ENCODE peak calls at places on chromosomes 7 and 10, in five cellular contexts. One of them, this sample, is unnamed.

GRCh38 chr10:24430591-24430990 is 221.7 kb downstream of the KIAA1217 start:
- DNase-seq in psoas muscle: no peak
- DNase-seq in PC-3: no peak
- DNase-seq in DND-41: no peak
- DNase-seq in A549: no peak
- DNase-seq in this sample: no peak

GRCh38 chr7:41147651-41148360 is 555.1 kb downstream of the INHBA start:
- DNase-seq in PC-3: no peak
- DNase-seq in DND-41: no peak
- DNase-seq in A549: no peak
- DNase-seq in psoas muscle: no peak
- DNase-seq in this sample: no peak

GRCh38 chr7:78130443-78131200 is 332.0 kb downstream of the PHTF2 start:
- DNase-seq in A549: no peak
- DNase-seq in DND-41: no peak
- DNase-seq in psoas muscle: no peak
- DNase-seq in PC-3: no peak
- DNase-seq in this sample: no peak

GRCh38 chr7:143002106-143002505 is 24.8 kb downstream of the OR9A2 start:
- DNase-seq in A549: peak
- DNase-seq in PC-3: peak
- DNase-seq in DND-41: peak
- DNase-seq in psoas muscle: no peak
- DNase-seq in this sample: no peak

GRCh38 chr7:128872394-128872824 is 9.8 kb downstream of the ATP6V1F start:
- DNase-seq in DND-41: no peak
- DNase-seq in PC-3: peak
- DNase-seq in psoas muscle: peak
- DNase-seq in A549: no peak
- DNase-seq in this sample: no peak

GRCh38 chr7:73844848-73845460 is 2.6 kb upstream of the METTL27 start:
- DNase-seq in DND-41: no peak
- DNase-seq in A549: no peak
- DNase-seq in psoas muscle: no peak
- DNase-seq in PC-3: peak
- DNase-seq in this sample: no peak

GRCh38 chr7:124652237-124652636 is 113.4 kb downstream of the GPR37 start:
- DNase-seq in DND-41: no peak
- DNase-seq in PC-3: peak
- DNase-seq in A549: no peak
- DNase-seq in psoas muscle: no peak
- DNase-seq in this sample: no peak

GRCh38 chr10:46229144-46229563 is 57.6 kb upstream of the ANTXRL start:
- DNase-seq in PC-3: no peak
- DNase-seq in DND-41: peak
- DNase-seq in psoas muscle: no peak
- DNase-seq in A549: peak
- DNase-seq in this sample: no peak

GRCh38 chr10:108783897-108784296 is 1139.4 kb downstream of the XPNPEP1 start:
- DNase-seq in A549: peak
- DNase-seq in psoas muscle: no peak
- DNase-seq in PC-3: peak
- DNase-seq in DND-41: peak
- DNase-seq in this sample: no peak

GRCh38 chr10:1229574-1229973 is 173.4 kb downstream of the WDR37 start:
- DNase-seq in DND-41: no peak
- DNase-seq in psoas muscle: no peak
- DNase-seq in A549: no peak
- DNase-seq in PC-3: no peak
- DNase-seq in this sample: no peak

GRCh38 chr7:85172530-85172941 is 14.3 kb downstream of the SEMA3D start:
- DNase-seq in A549: no peak
- DNase-seq in PC-3: no peak
- DNase-seq in psoas muscle: no peak
- DNase-seq in DND-41: no peak
- DNase-seq in this sample: no peak

GRCh38 chr7:6654113-6654841 is 17.2 kb downstream of the ZNF316 start:
- DNase-seq in psoas muscle: peak
- DNase-seq in DND-41: no peak
- DNase-seq in PC-3: no peak
- DNase-seq in A549: no peak
- DNase-seq in this sample: peak

GRCh38 chr7:26090927-26091519 is 61.0 kb upstream of the NFE2L3 start:
- DNase-seq in A549: peak
- DNase-seq in DND-41: peak
- DNase-seq in PC-3: peak
- DNase-seq in psoas muscle: no peak
- DNase-seq in this sample: no peak

GRCh38 chr10:33240931-33241330 is 93.5 kb downstream of the NRP1 start:
- DNase-seq in PC-3: no peak
- DNase-seq in psoas muscle: no peak
- DNase-seq in DND-41: no peak
- DNase-seq in A549: no peak
- DNase-seq in this sample: no peak

GRCh38 chr10:92692085-92692671 is 2.4 kb downstream of the HHEX start:
- DNase-seq in psoas muscle: no peak
- DNase-seq in DND-41: no peak
- DNase-seq in PC-3: no peak
- DNase-seq in A549: no peak
- DNase-seq in this sample: no peak

GRCh38 chr10:98474628-98475027 is 27.9 kb upstream of the HPS1 start:
- DNase-seq in DND-41: no peak
- DNase-seq in psoas muscle: no peak
- DNase-seq in A549: no peak
- DNase-seq in PC-3: no peak
- DNase-seq in this sample: no peak

GRCh38 chr10:100364735-100365391 is 17.8 kb downstream of the SCD start:
- DNase-seq in psoas muscle: peak
- DNase-seq in DND-41: no peak
- DNase-seq in A549: peak
- DNase-seq in PC-3: peak
- DNase-seq in this sample: no peak

GRCh38 chr7:79877874-79878465 is 256.7 kb upstream of the GNAI1 start:
- DNase-seq in A549: no peak
- DNase-seq in psoas muscle: no peak
- DNase-seq in PC-3: no peak
- DNase-seq in DND-41: no peak
- DNase-seq in this sample: no peak

GRCh38 chr7:66247387-66248078 is 42.4 kb downstream of the TPST1 start:
- DNase-seq in A549: peak
- DNase-seq in DND-41: no peak
- DNase-seq in PC-3: peak
- DNase-seq in psoas muscle: no peak
- DNase-seq in this sample: no peak

GRCh38 chr10:49117366-49117905 is 2.1 kb upstream of the VSTM4 start:
- DNase-seq in PC-3: no peak
- DNase-seq in psoas muscle: no peak
- DNase-seq in A549: no peak
- DNase-seq in DND-41: no peak
- DNase-seq in this sample: no peak

GRCh38 chr7:2613926-2614613 is 17.7 kb upstream of the TTYH3 start:
- DNase-seq in psoas muscle: peak
- DNase-seq in PC-3: no peak
- DNase-seq in DND-41: no peak
- DNase-seq in A549: no peak
- DNase-seq in this sample: no peak

GRCh38 chr7:97752215-97752614 is 20.3 kb downstream of the TAC1 start:
- DNase-seq in DND-41: no peak
- DNase-seq in PC-3: no peak
- DNase-seq in A549: no peak
- DNase-seq in psoas muscle: no peak
- DNase-seq in this sample: no peak

GRCh38 chr7:44390701-44391100 is 65.3 kb upstream of the CAMK2B start:
- DNase-seq in DND-41: no peak
- DNase-seq in psoas muscle: no peak
- DNase-seq in A549: no peak
- DNase-seq in PC-3: no peak
- DNase-seq in this sample: no peak

GRCh38 chr7:20435305-20435704 is 104.6 kb downstream of the ITGB8 start:
- DNase-seq in A549: no peak
- DNase-seq in psoas muscle: peak
- DNase-seq in DND-41: no peak
- DNase-seq in PC-3: no peak
- DNase-seq in this sample: no peak

GRCh38 chr7:103983201-103983977 is 6.1 kb downstream of the RELN start:
- DNase-seq in A549: no peak
- DNase-seq in DND-41: no peak
- DNase-seq in PC-3: no peak
- DNase-seq in psoas muscle: no peak
- DNase-seq in this sample: no peak

GRCh38 chr10:54797636-54798395 is 3.2 kb downstream of the PCDH15 start:
- DNase-seq in psoas muscle: no peak
- DNase-seq in PC-3: peak
- DNase-seq in DND-41: no peak
- DNase-seq in A549: no peak
- DNase-seq in this sample: no peak

GRCh38 chr7:40700653-40701475 is 566.1 kb downstream of the SUGCT start:
- DNase-seq in A549: no peak
- DNase-seq in PC-3: no peak
- DNase-seq in psoas muscle: no peak
- DNase-seq in DND-41: peak
- DNase-seq in this sample: no peak

GRCh38 chr10:34474060-34474376 is 341.1 kb downstream of the PARD3 start:
- DNase-seq in psoas muscle: no peak
- DNase-seq in PC-3: peak
- DNase-seq in DND-41: no peak
- DNase-seq in A549: peak
- DNase-seq in this sample: no peak

GRCh38 chr7:86908948-86909347 is 150.5 kb downstream of the ELAPOR2 start:
- DNase-seq in DND-41: peak
- DNase-seq in A549: no peak
- DNase-seq in psoas muscle: no peak
- DNase-seq in PC-3: peak
- DNase-seq in this sample: no peak

GRCh38 chr10:52818019-52818418 is 45.4 kb upstream of the MBL2 start:
- DNase-seq in psoas muscle: no peak
- DNase-seq in A549: peak
- DNase-seq in DND-41: peak
- DNase-seq in PC-3: peak
- DNase-seq in this sample: no peak

GRCh38 chr7:103573479-103574058 is 127.6 kb upstream of the SLC26A5 start:
- DNase-seq in A549: peak
- DNase-seq in DND-41: no peak
- DNase-seq in PC-3: peak
- DNase-seq in psoas muscle: no peak
- DNase-seq in this sample: peak

DNA sequence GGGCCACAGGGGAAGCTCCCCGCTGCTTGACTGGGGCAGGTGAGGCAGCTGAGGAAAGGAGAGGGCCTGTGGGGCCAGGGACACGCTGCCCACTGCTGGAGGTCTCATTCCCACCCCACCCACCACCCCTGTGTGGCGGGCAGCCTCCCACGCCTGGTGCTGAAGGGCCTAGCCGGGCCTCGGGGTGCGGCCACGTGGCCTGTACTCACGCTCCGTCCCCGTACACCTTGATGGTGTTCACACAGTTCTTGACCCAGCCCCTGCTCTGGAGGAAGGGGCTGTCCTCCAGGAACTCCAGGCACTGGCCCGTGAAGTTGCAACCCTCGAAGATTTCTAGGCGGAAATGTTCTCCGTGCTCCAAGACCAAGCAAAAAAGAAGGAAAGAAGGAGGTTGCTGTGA is 4.0 kb downstream of the CRYGN start:
- DNase-seq in A549: no peak
- DNase-seq in psoas muscle: no peak
- DNase-seq in PC-3: no peak
- DNase-seq in DND-41: no peak
- DNase-seq in this sample: no peak
- H3K27ac ChIP-seq in A549: no peak
- H3K27ac ChIP-seq in psoas muscle: no peak
- H3K27ac ChIP-seq in PC-3: no peak
- H3K27ac ChIP-seq in DND-41: no peak
- H3K27ac ChIP-seq in this sample: no peak

GRCh38 chr7:69620650-69621049 is 22.4 kb downstream of the AUTS2 start:
- DNase-seq in psoas muscle: no peak
- DNase-seq in A549: no peak
- DNase-seq in PC-3: no peak
- DNase-seq in DND-41: no peak
- DNase-seq in this sample: no peak
- H3K27ac ChIP-seq in psoas muscle: no peak
- H3K27ac ChIP-seq in A549: no peak
- H3K27ac ChIP-seq in PC-3: no peak
- H3K27ac ChIP-seq in DND-41: no peak
- H3K27ac ChIP-seq in this sample: no peak

DNA sequence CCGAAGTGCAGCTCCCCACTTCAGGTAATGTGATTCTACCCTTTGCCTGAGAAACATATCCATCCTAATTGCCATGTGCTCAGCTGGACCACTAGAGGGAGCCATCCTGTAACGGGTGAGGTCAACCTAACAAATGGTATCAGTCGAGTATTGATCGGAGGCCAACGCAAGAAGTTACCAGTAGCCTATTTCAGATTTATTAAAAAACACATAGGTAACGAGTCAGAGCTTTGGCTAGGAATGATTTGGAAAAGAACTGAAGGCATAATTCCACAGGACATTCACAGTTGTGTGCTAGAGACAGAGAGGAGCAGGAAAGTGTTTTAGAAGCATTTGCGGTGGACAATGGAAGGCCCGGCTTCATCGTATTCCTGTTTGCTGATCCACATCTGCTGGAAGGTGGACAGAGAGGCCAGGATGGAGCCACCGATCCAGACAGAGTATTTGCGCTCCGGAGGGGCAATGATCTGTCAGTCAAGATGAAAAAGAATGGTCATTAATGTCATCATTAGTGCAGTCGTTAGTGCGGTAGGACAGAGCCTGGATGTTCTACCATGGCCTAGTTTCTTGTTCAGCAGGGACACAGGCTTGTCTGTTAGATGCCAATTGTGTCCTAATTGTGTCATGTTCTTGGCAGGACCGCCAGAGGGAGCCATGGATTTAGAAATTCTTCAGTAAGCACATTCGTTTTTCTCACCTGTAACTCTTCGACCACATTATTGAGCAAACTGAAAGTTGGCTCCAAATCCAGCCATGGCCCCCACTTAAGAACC is 17.5 kb downstream of the ACTA2 start:
- DNase-seq in DND-41: peak
- DNase-seq in PC-3: peak
- DNase-seq in psoas muscle: peak
- DNase-seq in A549: peak
- DNase-seq in this sample: peak
- H3K27ac ChIP-seq in DND-41: no peak
- H3K27ac ChIP-seq in PC-3: no peak
- H3K27ac ChIP-seq in psoas muscle: no peak
- H3K27ac ChIP-seq in A549: no peak
- H3K27ac ChIP-seq in this sample: no peak

GRCh38 chr10:17196573-17196972 is 4.9 kb downstream of the TRDMT1 start:
- DNase-seq in psoas muscle: no peak
- DNase-seq in PC-3: no peak
- DNase-seq in DND-41: no peak
- DNase-seq in A549: no peak
- DNase-seq in this sample: no peak
- H3K27ac ChIP-seq in psoas muscle: no peak
- H3K27ac ChIP-seq in PC-3: no peak
- H3K27ac ChIP-seq in DND-41: no peak
- H3K27ac ChIP-seq in A549: no peak
- H3K27ac ChIP-seq in this sample: no peak

GRCh38 chr7:18045171-18045570 is 17.5 kb upstream of the PRPS1L1 start:
- DNase-seq in A549: no peak
- DNase-seq in DND-41: no peak
- DNase-seq in psoas muscle: no peak
- DNase-seq in PC-3: no peak
- DNase-seq in this sample: no peak
- H3K27ac ChIP-seq in A549: no peak
- H3K27ac ChIP-seq in DND-41: no peak
- H3K27ac ChIP-seq in psoas muscle: no peak
- H3K27ac ChIP-seq in PC-3: no peak
- H3K27ac ChIP-seq in this sample: no peak

GRCh38 chr10:5627486-5628044 is 38.8 kb downstream of the ASB13 start:
- DNase-seq in PC-3: no peak
- DNase-seq in DND-41: no peak
- DNase-seq in psoas muscle: no peak
- DNase-seq in A549: no peak
- DNase-seq in this sample: no peak
- H3K27ac ChIP-seq in PC-3: no peak
- H3K27ac ChIP-seq in DND-41: no peak
- H3K27ac ChIP-seq in psoas muscle: no peak
- H3K27ac ChIP-seq in A549: no peak
- H3K27ac ChIP-seq in this sample: no peak

This sample was measured in CD8-positive, alpha-beta memory T cell.